ENCODE peak calls at places on chromosomes 2 and 18, in nine cellular contexts. E, X, S, L, D, V, K, H and R are unnamed samples.

GRCh38 chr2:97747716-97748115 is 34.3 kb downstream of the ZAP70 start:
- DNase-seq in E (no peak), X (no peak), S (no peak), L (no peak), D (no peak), V (no peak), K (no peak), H (no peak), R (no peak)

GRCh38 chr2:18346364-18346763 is 214.1 kb downstream of the RDH14 start:
- DNase-seq in E (no peak), X (no peak), S (no peak), L (no peak), D (no peak), V (no peak), K (no peak), H (no peak), R (no peak)

GRCh38 chr2:121284424-121285076 is 452 bp downstream of the TFCP2L1 start:
- DNase-seq in E (no peak), X (no peak), S (no peak), L (no peak), D (peak; percentile 61), V (peak; percentile 43), K (no peak), H (no peak), R (no peak)

GRCh38 chr18:39178171-39178570 is 1612.6 kb upstream of the CELF4 start:
- DNase-seq in E (no peak), X (no peak), S (no peak), L (no peak), D (no peak), V (no peak), K (no peak), H (no peak), R (no peak)

GRCh38 chr2:43071629-43072550 is 154.5 kb downstream of the ZFP36L2 start:
- DNase-seq in E (peak; percentile 49), X (peak; percentile 87), S (no peak), L (no peak), D (no peak), V (no peak), K (no peak), H (no peak), R (no peak)

GRCh38 chr18:48161911-48162698 is 231.6 kb upstream of the SMAD2 start:
- DNase-seq in E (no peak), X (no peak), S (no peak), L (no peak), D (no peak), V (no peak), K (no peak), H (no peak), R (no peak)

GRCh38 chr2:48195168-48195567 is 288.9 kb upstream of the FBXO11 start:
- DNase-seq in E (no peak), X (no peak), S (no peak), L (no peak), D (no peak), V (no peak), K (no peak), H (no peak), R (no peak)

GRCh38 chr2:100292022-100292580 is 30.2 kb downstream of the LONRF2 start:
- DNase-seq in E (peak; percentile 96), X (no peak), S (peak; percentile 87), L (peak; percentile 42), D (no peak), V (peak; percentile 94), K (no peak), H (peak; percentile 64), R (no peak)

GRCh38 chr18:23784811-23785245 is 95.6 kb downstream of the LAMA3 start:
- DNase-seq in E (peak; percentile 93), X (no peak), S (peak; percentile 90), L (no peak), D (no peak), V (no peak), K (no peak), H (no peak), R (no peak)

GRCh38 chr2:119137502-119137901 is 21.0 kb downstream of the C1QL2 start:
- DNase-seq in E (no peak), X (no peak), S (no peak), L (no peak), D (no peak), V (no peak), K (no peak), H (no peak), R (no peak)

GRCh38 chr2:239485622-239486021 is 84.8 kb upstream of the HDAC4 start:
- DNase-seq in E (no peak), X (no peak), S (no peak), L (no peak), D (no peak), V (no peak), K (no peak), H (no peak), R (no peak)

GRCh38 chr2:12119841-12120240 is 373.4 kb downstream of the LPIN1 start:
- DNase-seq in E (peak; percentile 60), X (no peak), S (peak; percentile 25), L (no peak), D (no peak), V (no peak), K (no peak), H (no peak), R (no peak)

GRCh38 chr2:15808980-15809379 is 131.4 kb upstream of the MYCN start:
- DNase-seq in E (no peak), X (no peak), S (no peak), L (no peak), D (no peak), V (no peak), K (no peak), H (no peak), R (no peak)

GRCh38 chr2:234373060-234373459 is 123.8 kb downstream of the ARL4C start:
- DNase-seq in E (no peak), X (no peak), S (no peak), L (no peak), D (no peak), V (no peak), K (no peak), H (no peak), R (no peak)

GRCh38 chr2:149161481-149162225 is 123.2 kb downstream of the LYPD6B start:
- DNase-seq in E (no peak), X (no peak), S (no peak), L (no peak), D (no peak), V (no peak), K (no peak), H (no peak), R (no peak)

GRCh38 chr2:206693399-206694137 is 24.6 kb downstream of the DYTN start:
- DNase-seq in E (peak; percentile 69), X (no peak), S (peak; percentile 49), L (peak; percentile 47), D (no peak), V (peak; percentile 68), K (peak; percentile 39), H (no peak), R (peak; percentile 37)

GRCh38 chr2:74908763-74909444 is 49.5 kb upstream of the POLE4 start:
- DNase-seq in E (no peak), X (no peak), S (no peak), L (no peak), D (peak; percentile 74), V (no peak), K (no peak), H (no peak), R (no peak)
- H3K4me3 ChIP-seq in E (no peak overlapping the region), X (no peak overlapping the region), S (no peak overlapping the region), L (peak overlapping the region; percentile 46), D (no peak overlapping the region), V (no peak overlapping the region), K (no peak overlapping the region), H (no peak overlapping the region), R (no peak overlapping the region)

GRCh38 chr18:30088238-30088637 is 954.3 kb downstream of the DSC3 start:
- DNase-seq in E (no peak), X (no peak), S (no peak), L (no peak), D (no peak), V (no peak), K (no peak), H (no peak), R (no peak)

GRCh38 chr18:30081122-30081521 is 961.4 kb downstream of the DSC3 start:
- DNase-seq in E (no peak), X (no peak), S (no peak), L (no peak), D (no peak), V (no peak), K (no peak), H (no peak), R (no peak)

GRCh38 chr18:30086351-30086750 is 956.2 kb downstream of the DSC3 start:
- DNase-seq in E (no peak), X (no peak), S (no peak), L (no peak), D (no peak), V (no peak), K (no peak), H (no peak), R (no peak)
- H3K4me3 ChIP-seq in E (no peak overlapping the region), X (no peak overlapping the region), S (no peak overlapping the region), L (no peak overlapping the region), D (no peak overlapping the region), V (no peak overlapping the region), K (no peak overlapping the region), H (no peak overlapping the region), R (no peak overlapping the region)

GRCh38 chr2:46305177-46305576 is 8.0 kb downstream of the EPAS1 start:
- DNase-seq in E (no peak), X (no peak), S (no peak), L (no peak), D (no peak), V (no peak), K (no peak), H (no peak), R (no peak)
- H3K4me3 ChIP-seq in E (no peak overlapping the region), X (no peak overlapping the region), S (no peak overlapping the region), L (no peak overlapping the region), D (no peak overlapping the region), V (no peak overlapping the region), K (no peak overlapping the region), H (no peak overlapping the region), R (no peak overlapping the region)

GRCh38 chr2:176172007-176172747 is 15.1 kb downstream of the HOXD3 start:
- DNase-seq in E (no peak), X (no peak), S (no peak), L (no peak), D (no peak), V (no peak), K (no peak), H (no peak), R (no peak)

GRCh38 chr2:176172748-176173586 is 15.5 kb upstream of the HOXD1 start:
- DNase-seq in E (no peak), X (no peak), S (no peak), L (no peak), D (no peak), V (no peak), K (no peak), H (no peak), R (no peak)

GRCh38 chr2:176170606-176171005 is 13.5 kb downstream of the HOXD3 start:
- DNase-seq in E (no peak), X (no peak), S (no peak), L (no peak), D (no peak), V (no peak), K (no peak), H (no peak), R (no peak)

GRCh38 chr2:176169711-176170110 is 12.6 kb downstream of the HOXD3 start:
- DNase-seq in E (no peak), X (no peak), S (no peak), L (no peak), D (no peak), V (no peak), K (no peak), H (no peak), R (no peak)

GRCh38 chr2:176171331-176172006 is 14.4 kb downstream of the HOXD3 start:
- DNase-seq in E (no peak), X (no peak), S (no peak), L (no peak), D (no peak), V (no peak), K (no peak), H (no peak), R (no peak)
- H3K4me3 ChIP-seq in E (no peak overlapping the region), X (no peak overlapping the region), S (no peak overlapping the region), L (no peak overlapping the region), D (no peak overlapping the region), V (no peak overlapping the region), K (no peak overlapping the region), H (no peak overlapping the region), R (no peak overlapping the region)